ENCODE peak calls at places on chromosomes 11 and 22, in eight cellular contexts. F is progenitor cell of endocrine pancreas, R is astrocyte of the cerebellum, L is gastrocnemius medialis, I is ascending aorta, N is left ventricle myocardium inferior, Y is DND-41, K is endothelial cell. T is an unnamed sample.

GRCh38 chr11:70153133-70153727 is 49.9 kb upstream of the FADD start:
- DNase-seq in F (no peak), R (peak; percentile 37), L (no peak), I (no peak), N (no peak), Y (no peak), K (no peak), T (no peak)

GRCh38 chr22:21014202-21015050 is 539 bp upstream of the P2RX6 start:
- DNase-seq in F (peak; percentile 85), R (peak; percentile 74), L (peak; percentile 67), I (peak; percentile 91), N (peak; percentile 90), Y (peak; percentile 89), K (peak; percentile 88), T (peak; percentile 35)

GRCh38 chr11:79068356-79068755 is 372.5 kb downstream of the TENM4 start:
- DNase-seq in F (no peak), R (no peak), L (no peak), I (no peak), N (no peak), Y (no peak), K (no peak), T (no peak)

GRCh38 chr11:45094958-45095690 is 51.3 kb upstream of the PRDM11 start:
- DNase-seq in F (no peak), R (no peak), L (no peak), I (peak; percentile 55), N (no peak), Y (peak; percentile 2), K (no peak), T (no peak)

GRCh38 chr11:78228467-78228866 is 39.7 kb downstream of the USP35 start:
- DNase-seq in F (no peak), R (no peak), L (no peak), I (peak; percentile 61), N (no peak), Y (peak; percentile 55), K (peak; percentile 51), T (peak; percentile 63)

GRCh38 chr22:41998361-41999261 is at the start of gene WBP2NL:
- DNase-seq in F (no peak), R (peak; percentile 20), L (peak; percentile 59), I (peak; percentile 81), N (peak; percentile 73), Y (no peak), K (no peak), T (no peak)

GRCh38 chr11:41245704-41246398 is 213.6 kb downstream of the LRRC4C start:
- DNase-seq in F (no peak), R (no peak), L (no peak), I (no peak), N (no peak), Y (no peak), K (no peak), T (peak; percentile 1)

GRCh38 chr11:122656631-122657101 is 1.1 kb downstream of the UBASH3B start:
- DNase-seq in F (peak; percentile 22), R (no peak), L (no peak), I (peak; percentile 69), N (peak; percentile 36), Y (peak; percentile 65), K (peak; percentile 35), T (no peak)

GRCh38 chr11:68470304-68470811 is 9.8 kb downstream of the PPP6R3 start:
- DNase-seq in F (no peak), R (no peak), L (no peak), I (no peak), N (no peak), Y (no peak), K (no peak), T (no peak)

GRCh38 chr11:108302121-108302785 is 79.4 kb downstream of the ATM start:
- DNase-seq in F (no peak), R (no peak), L (no peak), I (no peak), N (no peak), Y (no peak), K (no peak), T (peak; percentile 33)

GRCh38 chr11:117734596-117734995 is 62.4 kb downstream of the DSCAML1 start:
- DNase-seq in F (no peak), R (no peak), L (no peak), I (no peak), N (no peak), Y (no peak), K (peak; percentile 21), T (no peak)

GRCh38 chr22:39721456-39722325 is 151.1 kb downstream of the CACNA1I start:
- DNase-seq in F (no peak), R (no peak), L (no peak), I (no peak), N (no peak), Y (no peak), K (no peak), T (no peak)

GRCh38 chr11:60767388-60767811 is 10.7 kb downstream of the MS4A15 start:
- DNase-seq in F (no peak), R (no peak), L (no peak), I (no peak), N (no peak), Y (no peak), K (peak; percentile 34), T (no peak)
- TF ChIP-seq CTCF in F (peak; percentile 56), R (peak; percentile 31), L (no peak), I (no peak), N (peak; percentile 36), Y (no peak), K (peak; percentile 50), T (no peak)

DNA sequence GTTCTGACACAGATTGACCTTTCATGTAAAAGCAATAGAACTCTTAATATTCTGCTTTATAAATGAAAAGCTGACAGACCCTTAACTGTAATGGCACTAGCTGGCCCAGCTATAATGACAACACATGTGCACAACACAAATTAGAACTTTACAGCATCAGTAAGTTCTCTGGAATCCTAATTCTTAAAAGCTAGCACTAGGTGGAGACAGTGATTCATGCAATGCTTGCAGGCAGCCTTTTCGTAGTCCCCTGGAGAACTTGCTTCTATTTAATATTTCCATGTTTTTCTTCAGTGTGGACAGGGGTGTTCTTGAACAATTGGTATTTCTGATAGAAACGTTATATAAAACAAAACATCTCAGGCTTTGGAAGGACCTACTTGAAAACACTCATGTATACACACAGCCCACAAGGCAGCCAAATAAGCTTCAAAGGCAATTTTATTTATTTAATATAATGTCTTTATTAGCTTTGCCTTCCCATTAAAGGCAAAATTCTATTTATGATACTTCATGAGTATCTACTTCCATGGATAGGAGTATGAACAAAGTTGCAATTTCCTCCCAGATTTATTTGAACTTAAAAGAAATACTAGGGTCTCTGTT is 374.3 kb upstream of the MPPED2 start:
- DNase-seq in F (no peak), R (peak; percentile 62), L (no peak), I (no peak), N (no peak), Y (no peak), K (no peak), T (peak; percentile 30)
- TF ChIP-seq CTCF in F (peak; percentile 84), R (peak; percentile 75), L (no peak), I (no peak), N (peak; percentile 54), Y (peak; percentile 55), K (peak; percentile 24), T (peak; percentile 56)

GRCh38 chr11:61555051-61555969 is 25.6 kb downstream of the SYT7 start:
- DNase-seq in F (no peak), R (no peak), L (no peak), I (no peak), N (no peak), Y (no peak), K (peak; percentile 48), T (no peak)

GRCh38 chr11:61556621-61557020 is 24.3 kb downstream of the SYT7 start:
- DNase-seq in F (no peak), R (no peak), L (no peak), I (no peak), N (no peak), Y (no peak), K (no peak), T (no peak)

GRCh38 chr11:61564936-61565696 is 15.8 kb downstream of the SYT7 start:
- DNase-seq in F (no peak), R (no peak), L (no peak), I (no peak), N (no peak), Y (no peak), K (no peak), T (no peak)

GRCh38 chr11:61555978-61556377 is 24.9 kb downstream of the SYT7 start:
- DNase-seq in F (no peak), R (no peak), L (no peak), I (no peak), N (no peak), Y (no peak), K (no peak), T (no peak)

DNA sequence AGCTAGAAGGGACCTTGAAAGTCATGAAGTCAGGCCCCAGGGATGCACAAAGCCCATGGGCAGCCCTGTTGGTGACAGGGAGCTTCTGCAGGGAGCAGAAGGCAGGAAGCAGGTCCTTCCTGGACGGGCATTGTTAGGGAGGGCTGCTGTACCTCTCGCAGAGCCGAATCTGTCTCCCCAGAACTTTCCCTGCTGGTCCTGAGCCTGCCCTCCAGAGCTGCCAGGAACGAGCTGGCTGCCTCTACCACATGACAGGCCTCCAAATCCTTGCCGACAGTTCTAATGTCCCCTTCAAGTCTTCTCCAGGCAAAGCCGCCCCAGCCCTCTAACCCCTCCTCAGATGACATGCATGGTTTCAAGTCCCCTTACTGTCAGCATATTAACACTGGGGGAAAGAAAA is 20.1 kb downstream of the SYT7 start:
- DNase-seq in F (no peak), R (no peak), L (no peak), I (no peak), N (no peak), Y (no peak), K (no peak), T (no peak)
- TF ChIP-seq CTCF in F (no peak), R (no peak), L (no peak), I (no peak), N (no peak), Y (no peak), K (no peak), T (no peak)

GRCh38 chr22:37224757-37225420 is 12.6 kb upstream of the SSTR3 start:
- DNase-seq in F (no peak), R (no peak), L (no peak), I (no peak), N (no peak), Y (no peak), K (no peak), T (no peak)

GRCh38 chr22:37226514-37226913 is 14.2 kb upstream of the SSTR3 start:
- DNase-seq in F (no peak), R (no peak), L (no peak), I (no peak), N (no peak), Y (no peak), K (no peak), T (no peak)

GRCh38 chr22:37226087-37226486 is 13.8 kb upstream of the SSTR3 start:
- DNase-seq in F (no peak), R (no peak), L (no peak), I (no peak), N (no peak), Y (no peak), K (no peak), T (no peak)

GRCh38 chr22:37223965-37224551 is 11.8 kb upstream of the SSTR3 start:
- DNase-seq in F (no peak), R (no peak), L (no peak), I (no peak), N (no peak), Y (no peak), K (no peak), T (no peak)

DNA sequence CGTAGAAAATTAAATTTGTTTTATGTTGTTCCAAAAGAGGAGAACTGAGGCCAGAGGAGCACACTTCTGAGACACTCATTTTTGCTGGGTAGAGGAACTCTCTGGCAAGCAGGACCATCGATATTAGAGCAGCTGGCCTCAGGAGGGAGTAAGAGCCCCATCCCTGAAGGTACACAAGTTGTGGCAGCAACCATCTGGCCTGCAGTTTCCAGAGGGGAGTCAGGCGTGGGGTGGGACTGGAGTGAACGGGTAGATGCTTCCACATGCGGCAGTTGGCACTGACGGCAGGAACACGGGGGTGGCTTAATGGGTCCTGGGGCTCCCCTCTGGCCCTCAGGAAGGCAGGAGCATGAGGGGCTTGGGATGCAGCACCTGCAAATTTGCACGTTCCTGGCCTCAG is 13.2 kb upstream of the SSTR3 start:
- DNase-seq in F (no peak), R (no peak), L (no peak), I (no peak), N (no peak), Y (no peak), K (no peak), T (no peak)
- TF ChIP-seq CTCF in F (no peak), R (peak; percentile 26), L (no peak), I (no peak), N (no peak), Y (peak; percentile 34), K (no peak), T (no peak)

T was measured in MCF 10A.